ENCODE peak calls at places on chromosomes 4 and X, in seven cellular contexts. G is NCI-H1092, S is mesothelial cell of epicardium, C is dorsolateral prefrontal cortex, U is AG09309, V is occipital lobe, Z is fibroblast of the conjunctiva. R is an unnamed sample.

GRCh38 chr4:138050601-138051000 is 191.5 kb downstream of the SLC7A11 start:
- DNase-seq in V (no peak), U (no peak), S (no peak), C (no peak), G (no peak), Z (no peak), R (no peak)

GRCh38 chr4:142404191-142404611 is 441.9 kb downstream of the INPP4B start:
- DNase-seq in V (no peak), G (no peak), C (no peak), Z (peak), S (no peak), U (no peak), R (no peak)

GRCh38 chr4:30620711-30621110 is 99.5 kb upstream of the PCDH7 start:
- DNase-seq in Z (no peak), C (no peak), U (no peak), S (no peak), V (no peak), G (no peak), R (no peak)

GRCh38 chr4:2757426-2757825 is 1.3 kb upstream of the TNIP2 start:
- DNase-seq in G (no peak), S (no peak), Z (no peak), V (no peak), C (no peak), U (no peak), R (no peak)

GRCh38 chr4:39305902-39306677 is 60.1 kb downstream of the RFC1 start:
- DNase-seq in G (no peak), V (no peak), Z (no peak), U (no peak), C (no peak), S (no peak), R (no peak)

GRCh38 chrX:45774961-45775360 is 574.3 kb upstream of the DIPK2B start:
- DNase-seq in V (no peak), Z (peak), S (no peak), C (no peak), G (no peak), U (peak), R (no peak)

GRCh38 chrX:1546601-1547275 is 9.8 kb upstream of the P2RY8 start:
- DNase-seq in V (no peak), S (peak), G (no peak), C (no peak), Z (no peak), U (no peak), R (peak)

GRCh38 chr4:2977116-2978097 is 14.0 kb downstream of the GRK4 start:
- DNase-seq in S (no peak), U (peak), Z (no peak), G (no peak), C (peak), V (peak), R (no peak)

GRCh38 chr4:60865238-60865637 is 334.9 kb upstream of the ADGRL3 start:
- DNase-seq in U (no peak), G (no peak), C (no peak), V (peak), S (no peak), Z (no peak), R (no peak)

GRCh38 chr4:1803523-1804423 is 10.7 kb downstream of the FGFR3 start:
- DNase-seq in G (no peak), S (no peak), Z (no peak), V (no peak), U (no peak), C (no peak), R (no peak)

GRCh38 chr4:7370038-7370437 is 64.7 kb downstream of the PSAPL1 start:
- DNase-seq in G (no peak), S (no peak), U (no peak), C (peak), V (no peak), Z (no peak), R (no peak)

GRCh38 chrX:88613338-88613737 is 133.7 kb upstream of the CPXCR1 start:
- DNase-seq in G (no peak), U (no peak), V (no peak), Z (no peak), C (no peak), S (no peak), R (no peak)

GRCh38 chrX:65035451-65035779 is 59.2 kb upstream of the ZC4H2 start:
- DNase-seq in V (peak), G (no peak), Z (no peak), U (no peak), S (no peak), C (no peak), R (no peak)

GRCh38 chr4:102143433-102143832 is 201.8 kb downstream of the SLC39A8 start:
- DNase-seq in Z (no peak), G (no peak), C (no peak), S (no peak), U (no peak), V (no peak), R (no peak)

GRCh38 chr4:169438057-169438480 is 167.3 kb upstream of the SH3RF1 start:
- DNase-seq in U (no peak), G (no peak), C (no peak), S (no peak), V (no peak), Z (no peak), R (no peak)

GRCh38 chr4:83536649-83537352 is 893 bp downstream of the GPAT3 start:
- DNase-seq in Z (no peak), G (no peak), V (no peak), S (no peak), C (no peak), U (no peak), R (no peak)

GRCh38 chr4:139795915-139796314 is 130.3 kb downstream of the MGST2 start:
- DNase-seq in Z (peak), V (no peak), G (no peak), C (no peak), S (no peak), U (no peak), R (no peak)